ENCODE peak calls at places on chromosome 19, in four cellular contexts. One of them, this sample, is unnamed.

GRCh38 chr19:50261446-50261970 is 58.1 kb downstream of the MYH14 start:
- DNase-seq in endothelial cell of umbilical vein: no peak
- DNase-seq in K562: no peak
- DNase-seq in tibial artery: no peak
- DNase-seq in this sample: no peak

GRCh38 chr19:246551-246950 is 44.7 kb downstream of the PLPP2 start:
- DNase-seq in endothelial cell of umbilical vein: no peak
- DNase-seq in K562: no peak
- DNase-seq in tibial artery: no peak
- DNase-seq in this sample: no peak

GRCh38 chr19:14343286-14343685 is 38.0 kb upstream of the ADGRE5 start:
- DNase-seq in endothelial cell of umbilical vein: no peak
- DNase-seq in K562: no peak
- DNase-seq in tibial artery: no peak
- DNase-seq in this sample: no peak

GRCh38 chr19:7280940-7281666 is 13.1 kb downstream of the INSR start:
- DNase-seq in endothelial cell of umbilical vein: no peak
- DNase-seq in K562: no peak
- DNase-seq in tibial artery: no peak
- DNase-seq in this sample: no peak

GRCh38 chr19:36604656-36605100 is 435 bp upstream of the ZNF382 start:
- DNase-seq in endothelial cell of umbilical vein: peak
- DNase-seq in K562: no peak
- DNase-seq in tibial artery: peak
- DNase-seq in this sample: peak

GRCh38 chr19:50801107-50801506 is 10.9 kb downstream of the ACP4 start:
- DNase-seq in endothelial cell of umbilical vein: no peak
- DNase-seq in K562: no peak
- DNase-seq in tibial artery: no peak
- DNase-seq in this sample: no peak

GRCh38 chr19:806815-807421 is 9.7 kb downstream of the PTBP1 start:
- DNase-seq in endothelial cell of umbilical vein: no peak
- DNase-seq in K562: no peak
- DNase-seq in tibial artery: no peak
- DNase-seq in this sample: no peak

GRCh38 chr19:41377977-41378707 is 1.8 kb downstream of the TMEM91 start:
- DNase-seq in endothelial cell of umbilical vein: no peak
- DNase-seq in K562: no peak
- DNase-seq in tibial artery: no peak
- DNase-seq in this sample: no peak

GRCh38 chr19:35377656-35378055 is 6.8 kb downstream of the GPR42 start:
- DNase-seq in endothelial cell of umbilical vein: no peak
- DNase-seq in K562: no peak
- DNase-seq in tibial artery: no peak
- DNase-seq in this sample: no peak

GRCh38 chr19:1102407-1103106 is 1.2 kb upstream of the GPX4 start:
- DNase-seq in endothelial cell of umbilical vein: peak
- DNase-seq in K562: no peak
- DNase-seq in tibial artery: peak
- DNase-seq in this sample: no peak

GRCh38 chr19:55178781-55179569 is 1.1 kb downstream of the SYT5 start:
- DNase-seq in endothelial cell of umbilical vein: peak
- DNase-seq in K562: peak
- DNase-seq in tibial artery: no peak
- DNase-seq in this sample: peak

GRCh38 chr19:41356984-41357739 is 3.4 kb upstream of the TGFB1 start:
- DNase-seq in endothelial cell of umbilical vein: no peak
- DNase-seq in K562: no peak
- DNase-seq in tibial artery: no peak
- DNase-seq in this sample: peak

GRCh38 chr19:40612831-40613668 is 11.9 kb downstream of the LTBP4 start:
- DNase-seq in endothelial cell of umbilical vein: no peak
- DNase-seq in K562: peak
- DNase-seq in tibial artery: no peak
- DNase-seq in this sample: peak

GRCh38 chr19:52190679-52191293 is 934 bp downstream of the PPP2R1A start:
- DNase-seq in endothelial cell of umbilical vein: no peak
- DNase-seq in K562: no peak
- DNase-seq in tibial artery: no peak
- DNase-seq in this sample: no peak

GRCh38 chr19:34722353-34722752 is 11.7 kb upstream of the ZNF181 start:
- DNase-seq in endothelial cell of umbilical vein: no peak
- DNase-seq in K562: no peak
- DNase-seq in tibial artery: no peak
- DNase-seq in this sample: no peak

GRCh38 chr19:57103573-57104277 is 16.1 kb upstream of the USP29 start:
- DNase-seq in endothelial cell of umbilical vein: peak
- DNase-seq in K562: peak
- DNase-seq in tibial artery: peak
- DNase-seq in this sample: peak

GRCh38 chr19:31315621-31316011 is 33.6 kb downstream of the TSHZ3 start:
- DNase-seq in endothelial cell of umbilical vein: no peak
- DNase-seq in K562: no peak
- DNase-seq in tibial artery: no peak
- DNase-seq in this sample: no peak

GRCh38 chr19:42010245-42011126 is 16.5 kb upstream of the ATP1A3 start:
- DNase-seq in endothelial cell of umbilical vein: no peak
- DNase-seq in K562: no peak
- DNase-seq in tibial artery: no peak
- DNase-seq in this sample: no peak

GRCh38 chr19:1122972-1123363 is 19.2 kb downstream of the GPX4 start:
- DNase-seq in endothelial cell of umbilical vein: peak
- DNase-seq in K562: peak
- DNase-seq in tibial artery: no peak
- DNase-seq in this sample: no peak

GRCh38 chr19:50500060-50500752 is 10.8 kb downstream of the JOSD2 start:
- DNase-seq in endothelial cell of umbilical vein: no peak
- DNase-seq in K562: peak
- DNase-seq in tibial artery: no peak
- DNase-seq in this sample: no peak

GRCh38 chr19:50203281-50204080 is at the start of gene MYH14:
- DNase-seq in endothelial cell of umbilical vein: peak
- DNase-seq in K562: peak
- DNase-seq in tibial artery: peak
- DNase-seq in this sample: no peak

GRCh38 chr19:7995756-7996155 is 9.7 kb downstream of the ELAVL1 start:
- DNase-seq in endothelial cell of umbilical vein: no peak
- DNase-seq in K562: no peak
- DNase-seq in tibial artery: no peak
- DNase-seq in this sample: no peak

DNA sequence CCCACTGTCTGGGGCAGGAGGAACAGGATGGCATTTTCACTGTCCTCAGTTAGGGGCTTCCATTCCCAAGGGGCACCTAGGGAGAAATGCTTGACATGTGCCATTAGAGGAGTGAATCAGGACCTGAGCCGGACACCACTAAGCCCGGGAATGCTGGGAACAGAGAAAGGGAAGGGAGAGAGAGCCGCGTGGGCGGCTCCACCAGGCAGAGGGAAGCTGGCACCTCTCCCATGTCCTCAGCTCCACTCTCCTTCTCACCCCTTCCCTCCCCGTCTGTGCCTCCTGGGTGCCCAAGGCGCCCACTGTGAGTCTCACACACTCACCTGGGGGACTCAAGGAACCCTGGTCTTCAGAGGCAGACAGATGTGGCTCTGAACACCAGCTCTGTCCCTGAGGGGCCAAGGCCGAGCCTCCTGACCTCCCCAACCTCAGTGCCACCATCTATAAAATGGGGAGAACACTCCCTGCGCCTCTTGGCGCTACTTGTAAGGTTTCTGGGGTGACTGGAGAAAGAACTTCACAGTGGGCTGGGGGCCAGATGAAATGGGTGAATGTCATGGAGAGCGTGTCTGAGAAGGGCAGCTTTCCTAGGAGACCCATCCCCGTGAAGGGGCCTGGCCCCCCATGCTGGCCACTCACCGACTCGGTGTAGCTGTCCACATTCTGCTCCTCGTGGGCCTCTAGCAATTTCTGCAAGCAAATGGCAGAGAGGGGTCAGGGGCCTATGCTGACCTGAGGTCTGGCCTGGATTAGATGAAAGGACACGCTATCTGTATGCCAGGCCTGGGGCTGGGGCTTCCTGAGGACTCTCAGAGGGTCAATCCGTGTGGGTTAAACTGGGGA is 5.3 kb upstream of the KPTN start:
- DNase-seq in endothelial cell of umbilical vein: no peak
- DNase-seq in K562: no peak
- DNase-seq in tibial artery: no peak
- DNase-seq in this sample: no peak
- H3K27ac ChIP-seq in endothelial cell of umbilical vein: no peak
- H3K27ac ChIP-seq in K562: no peak
- H3K27ac ChIP-seq in tibial artery: no peak
- H3K27ac ChIP-seq in this sample: no peak

GRCh38 chr19:39162441-39163043 is 34.2 kb upstream of the NCCRP1 start:
- DNase-seq in endothelial cell of umbilical vein: no peak
- DNase-seq in K562: no peak
- DNase-seq in tibial artery: no peak
- DNase-seq in this sample: no peak
- H3K27ac ChIP-seq in endothelial cell of umbilical vein: no peak
- H3K27ac ChIP-seq in K562: no peak
- H3K27ac ChIP-seq in tibial artery: no peak
- H3K27ac ChIP-seq in this sample: no peak

GRCh38 chr19:12482505-12482886 is 2.1 kb downstream of the ZNF709 start:
- DNase-seq in endothelial cell of umbilical vein: no peak
- DNase-seq in K562: no peak
- DNase-seq in tibial artery: no peak
- DNase-seq in this sample: no peak
- H3K27ac ChIP-seq in endothelial cell of umbilical vein: no peak
- H3K27ac ChIP-seq in K562: no peak
- H3K27ac ChIP-seq in tibial artery: no peak
- H3K27ac ChIP-seq in this sample: no peak

GRCh38 chr19:18000981-18001836 is 6.8 kb upstream of the ARRDC2 start:
- DNase-seq in endothelial cell of umbilical vein: peak
- DNase-seq in K562: peak
- DNase-seq in tibial artery: peak
- DNase-seq in this sample: peak

GRCh38 chr19:17999685-18000479 is 8.1 kb upstream of the ARRDC2 start:
- DNase-seq in endothelial cell of umbilical vein: no peak
- DNase-seq in K562: peak
- DNase-seq in tibial artery: no peak
- DNase-seq in this sample: no peak

GRCh38 chr19:18000480-18000980 is 7.4 kb upstream of the ARRDC2 start:
- DNase-seq in endothelial cell of umbilical vein: no peak
- DNase-seq in K562: no peak
- DNase-seq in tibial artery: no peak
- DNase-seq in this sample: peak

GRCh38 chr19:18001837-18002345 is 6.1 kb upstream of the ARRDC2 start:
- DNase-seq in endothelial cell of umbilical vein: no peak
- DNase-seq in K562: no peak
- DNase-seq in tibial artery: peak
- DNase-seq in this sample: no peak

DNA sequence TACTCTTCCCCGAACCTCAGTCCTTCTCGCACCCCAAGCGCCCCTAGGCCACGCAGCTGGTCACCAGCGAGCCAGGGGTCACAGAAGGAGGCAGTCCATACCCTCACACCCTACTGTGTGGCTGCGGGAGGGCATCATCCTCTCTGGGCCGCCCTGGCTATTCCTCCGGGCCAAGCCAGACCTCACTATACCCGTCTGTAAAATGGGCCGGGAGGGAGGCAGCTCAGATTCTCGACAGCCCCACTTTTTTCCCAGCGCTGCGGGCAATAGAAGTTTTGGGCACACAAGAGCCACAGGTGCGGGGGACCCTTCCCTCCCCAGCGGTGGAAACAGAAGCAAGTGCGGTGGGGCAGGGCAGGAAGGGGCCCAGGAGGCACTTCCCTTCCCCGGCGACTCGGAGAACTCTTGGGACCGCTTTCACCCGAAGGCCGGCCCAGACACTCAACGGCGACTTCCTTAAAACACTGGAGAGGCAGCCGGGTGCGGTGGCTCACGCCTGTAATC is 5.6 kb upstream of the ARRDC2 start:
- DNase-seq in endothelial cell of umbilical vein: no peak
- DNase-seq in K562: no peak
- DNase-seq in tibial artery: peak
- DNase-seq in this sample: no peak
- H3K27ac ChIP-seq in endothelial cell of umbilical vein: no peak
- H3K27ac ChIP-seq in K562: peak
- H3K27ac ChIP-seq in tibial artery: peak
- H3K27ac ChIP-seq in this sample: peak

GRCh38 chr19:13018037-13018914 is 23.0 kb downstream of the NFIX start:
- DNase-seq in endothelial cell of umbilical vein: peak
- DNase-seq in K562: peak
- DNase-seq in tibial artery: no peak
- DNase-seq in this sample: no peak
- H3K27ac ChIP-seq in endothelial cell of umbilical vein: no peak
- H3K27ac ChIP-seq in K562: peak
- H3K27ac ChIP-seq in tibial artery: peak
- H3K27ac ChIP-seq in this sample: no peak

GRCh38 chr19:19451429-19452240 is 46.2 kb downstream of the GATAD2A start:
- DNase-seq in endothelial cell of umbilical vein: no peak
- DNase-seq in K562: no peak
- DNase-seq in tibial artery: no peak
- DNase-seq in this sample: peak

GRCh38 chr19:19448238-19448544 is 42.7 kb downstream of the GATAD2A start:
- DNase-seq in endothelial cell of umbilical vein: no peak
- DNase-seq in K562: no peak
- DNase-seq in tibial artery: no peak
- DNase-seq in this sample: no peak

GRCh38 chr19:19447536-19448237 is 42.2 kb downstream of the GATAD2A start:
- DNase-seq in endothelial cell of umbilical vein: no peak
- DNase-seq in K562: no peak
- DNase-seq in tibial artery: no peak
- DNase-seq in this sample: peak

GRCh38 chr19:19453129-19453461 is 47.6 kb downstream of the GATAD2A start:
- DNase-seq in endothelial cell of umbilical vein: no peak
- DNase-seq in K562: no peak
- DNase-seq in tibial artery: no peak
- DNase-seq in this sample: no peak

DNA sequence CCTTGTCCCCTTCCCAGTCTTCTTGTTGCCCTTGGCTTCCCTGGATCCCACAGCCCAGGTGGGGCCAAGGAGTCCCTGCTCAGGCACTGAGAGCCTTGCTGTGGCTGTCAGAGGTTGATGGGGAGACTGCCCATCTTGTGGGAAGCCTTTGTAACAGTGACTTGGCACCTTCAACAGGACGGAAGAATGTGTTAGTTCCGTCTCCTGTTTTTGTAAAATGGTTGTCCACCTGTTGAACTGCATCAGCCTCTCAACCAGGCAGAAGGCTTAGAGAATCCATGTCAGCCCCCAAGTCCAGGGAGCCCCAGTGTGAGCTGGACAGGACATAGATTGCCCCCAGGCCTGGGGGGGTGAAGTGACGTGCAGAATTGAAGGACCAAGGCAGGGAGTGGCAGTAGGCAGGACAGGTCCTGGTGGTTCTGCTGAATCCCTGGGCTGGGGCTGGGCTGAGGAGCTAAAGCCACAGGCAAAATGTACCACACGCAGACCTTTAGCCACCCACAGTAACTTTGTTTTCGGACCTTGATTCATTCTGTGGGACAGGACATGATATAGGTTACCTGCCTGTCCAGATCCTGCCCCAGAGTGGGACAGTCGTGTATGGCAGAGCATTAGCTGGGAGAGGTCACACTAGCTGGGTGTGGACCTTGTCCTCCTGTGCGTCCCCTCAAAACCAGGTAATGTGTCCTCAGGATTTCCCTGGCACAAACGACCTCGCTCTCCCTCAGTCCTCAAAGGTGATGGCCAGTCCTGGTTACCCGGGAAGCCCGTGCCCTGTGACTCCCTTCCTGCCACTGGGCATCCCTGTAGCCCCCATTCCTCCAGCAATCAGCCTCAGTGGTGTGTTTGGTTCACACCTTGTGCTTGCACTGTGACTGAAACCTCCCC is 47.0 kb downstream of the GATAD2A start:
- DNase-seq in endothelial cell of umbilical vein: no peak
- DNase-seq in K562: no peak
- DNase-seq in tibial artery: no peak
- DNase-seq in this sample: no peak
- H3K27ac ChIP-seq in endothelial cell of umbilical vein: no peak
- H3K27ac ChIP-seq in K562: peak
- H3K27ac ChIP-seq in tibial artery: no peak
- H3K27ac ChIP-seq in this sample: peak